ENCODE peak calls at places on chromosomes 1 and 21, in four cellular contexts. One of them, this sample, is unnamed.
A peak's percentile ranks its signal among the peaks of the same experiment; 100 is the strongest.

GRCh38 chr21:43794857-43795256 is 5.5 kb downstream of the RRP1 start:
- DNase-seq in endothelial cell of umbilical vein: no peak
- DNase-seq in heart left ventricle: no peak
- DNase-seq in SJSA1: no peak
- DNase-seq in this sample: no peak

GRCh38 chr1:226209307-226210059 is 14.0 kb upstream of the MIXL1 start:
- DNase-seq in endothelial cell of umbilical vein: no peak
- DNase-seq in SJSA1: no peak
- DNase-seq in heart left ventricle: no peak
- DNase-seq in this sample: no peak

GRCh38 chr1:229065613-229066012 is 205.3 kb upstream of the RAB4A start:
- DNase-seq in heart left ventricle: no peak
- DNase-seq in SJSA1: no peak
- DNase-seq in endothelial cell of umbilical vein: no peak
- DNase-seq in this sample: no peak

GRCh38 chr1:197441990-197442389 is 173.9 kb downstream of the CRB1 start:
- DNase-seq in heart left ventricle: peak; percentile 18
- DNase-seq in SJSA1: no peak
- DNase-seq in endothelial cell of umbilical vein: no peak
- DNase-seq in this sample: no peak

GRCh38 chr1:237712082-237712481 is 178.6 kb downstream of the ZP4 start:
- DNase-seq in SJSA1: no peak
- DNase-seq in heart left ventricle: no peak
- DNase-seq in endothelial cell of umbilical vein: no peak
- DNase-seq in this sample: no peak

GRCh38 chr1:121483961-121484424 is 299.2 kb downstream of the SRGAP2C start:
- DNase-seq in SJSA1: no peak
- DNase-seq in heart left ventricle: no peak
- DNase-seq in endothelial cell of umbilical vein: no peak
- DNase-seq in this sample: peak; percentile 66

GRCh38 chr1:29282135-29282923 is 46.0 kb downstream of the PTPRU start:
- DNase-seq in endothelial cell of umbilical vein: no peak
- DNase-seq in SJSA1: no peak
- DNase-seq in heart left ventricle: no peak
- DNase-seq in this sample: no peak

GRCh38 chr21:16124397-16125130 is 394.8 kb downstream of the USP25 start:
- DNase-seq in SJSA1: no peak
- DNase-seq in heart left ventricle: no peak
- DNase-seq in endothelial cell of umbilical vein: peak; percentile 91
- DNase-seq in this sample: peak; percentile 31

GRCh38 chr1:197915797-197916686 is 1.1 kb upstream of the LHX9 start:
- DNase-seq in heart left ventricle: peak; percentile 48
- DNase-seq in endothelial cell of umbilical vein: peak; percentile 55
- DNase-seq in SJSA1: peak; percentile 85
- DNase-seq in this sample: no peak

GRCh38 chr1:219544163-219544846 is 68.6 kb downstream of the ZC3H11B start:
- DNase-seq in heart left ventricle: no peak
- DNase-seq in endothelial cell of umbilical vein: no peak
- DNase-seq in SJSA1: no peak
- DNase-seq in this sample: no peak

GRCh38 chr1:99728494-99729235 is 37.8 kb downstream of the FRRS1 start:
- DNase-seq in endothelial cell of umbilical vein: peak; percentile 74
- DNase-seq in SJSA1: no peak
- DNase-seq in heart left ventricle: peak; percentile 33
- DNase-seq in this sample: no peak

GRCh38 chr1:10795305-10796021 is 983 bp downstream of the CASZ1 start:
- DNase-seq in heart left ventricle: no peak
- DNase-seq in endothelial cell of umbilical vein: peak; percentile 13
- DNase-seq in SJSA1: peak; percentile 35
- DNase-seq in this sample: no peak

GRCh38 chr1:224587051-224587450 is 29.1 kb upstream of the CNIH3 start:
- DNase-seq in heart left ventricle: no peak
- DNase-seq in SJSA1: no peak
- DNase-seq in endothelial cell of umbilical vein: no peak
- DNase-seq in this sample: no peak

GRCh38 chr1:156489166-156489934 is 11.2 kb downstream of the MEF2D start:
- DNase-seq in heart left ventricle: peak; percentile 75
- DNase-seq in SJSA1: no peak
- DNase-seq in endothelial cell of umbilical vein: no peak
- DNase-seq in this sample: no peak

GRCh38 chr1:30111431-30111830 is 612.0 kb downstream of the MATN1 start:
- DNase-seq in heart left ventricle: peak; percentile 43
- DNase-seq in endothelial cell of umbilical vein: peak; percentile 18
- DNase-seq in SJSA1: peak; percentile 52
- DNase-seq in this sample: peak; percentile 5

GRCh38 chr21:36747815-36748381 is 49.0 kb downstream of the SIM2 start:
- DNase-seq in endothelial cell of umbilical vein: peak; percentile 35
- DNase-seq in heart left ventricle: peak; percentile 62
- DNase-seq in SJSA1: peak; percentile 64
- DNase-seq in this sample: no peak
- H3K4me3 ChIP-seq in endothelial cell of umbilical vein: peak overlapping the region; percentile 16
- H3K4me3 ChIP-seq in heart left ventricle: peak overlapping the region; percentile 62
- H3K4me3 ChIP-seq in SJSA1: peak overlapping the region; percentile 45
- H3K4me3 ChIP-seq in this sample: peak overlapping the region; percentile 44

DNA sequence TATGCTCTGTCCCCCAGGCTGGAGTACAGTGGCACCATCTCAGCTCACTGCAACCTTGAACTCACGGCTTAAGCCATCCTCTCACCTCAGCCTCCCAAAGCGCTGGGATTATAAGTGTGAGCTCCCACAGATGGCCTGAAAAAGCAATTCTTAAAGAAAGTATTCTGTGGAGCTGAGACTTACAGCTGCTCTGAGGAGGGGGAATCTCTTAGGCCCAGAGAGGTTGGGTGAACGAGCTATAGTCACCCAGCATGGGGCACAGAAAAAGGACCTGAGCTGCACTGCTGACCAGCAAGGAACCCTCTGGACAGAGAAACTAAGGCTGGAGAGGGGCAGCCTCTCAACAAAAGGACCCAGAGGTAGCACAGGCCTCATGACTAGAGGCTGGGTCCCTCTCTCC is 1.3 kb downstream of the PAQR7 start:
- DNase-seq in endothelial cell of umbilical vein: no peak
- DNase-seq in SJSA1: no peak
- DNase-seq in heart left ventricle: no peak
- DNase-seq in this sample: no peak
- H3K4me3 ChIP-seq in endothelial cell of umbilical vein: no peak overlapping the region
- H3K4me3 ChIP-seq in SJSA1: no peak overlapping the region
- H3K4me3 ChIP-seq in heart left ventricle: peak overlapping the region; percentile 80
- H3K4me3 ChIP-seq in this sample: peak overlapping the region; percentile 43

GRCh38 chr1:174874337-174875053 is 125.3 kb upstream of the CACYBP start:
- DNase-seq in heart left ventricle: no peak
- DNase-seq in SJSA1: no peak
- DNase-seq in endothelial cell of umbilical vein: no peak
- DNase-seq in this sample: no peak
- H3K4me3 ChIP-seq in heart left ventricle: peak overlapping the region; percentile 41
- H3K4me3 ChIP-seq in SJSA1: no peak overlapping the region
- H3K4me3 ChIP-seq in endothelial cell of umbilical vein: no peak overlapping the region
- H3K4me3 ChIP-seq in this sample: peak overlapping the region; percentile 5

GRCh38 chr1:6142734-6143133 is 37.4 kb downstream of the CHD5 start:
- DNase-seq in SJSA1: no peak
- DNase-seq in heart left ventricle: no peak
- DNase-seq in endothelial cell of umbilical vein: no peak
- DNase-seq in this sample: no peak
- H3K4me3 ChIP-seq in SJSA1: no peak overlapping the region
- H3K4me3 ChIP-seq in heart left ventricle: no peak overlapping the region
- H3K4me3 ChIP-seq in endothelial cell of umbilical vein: no peak overlapping the region
- H3K4me3 ChIP-seq in this sample: no peak overlapping the region

DNA sequence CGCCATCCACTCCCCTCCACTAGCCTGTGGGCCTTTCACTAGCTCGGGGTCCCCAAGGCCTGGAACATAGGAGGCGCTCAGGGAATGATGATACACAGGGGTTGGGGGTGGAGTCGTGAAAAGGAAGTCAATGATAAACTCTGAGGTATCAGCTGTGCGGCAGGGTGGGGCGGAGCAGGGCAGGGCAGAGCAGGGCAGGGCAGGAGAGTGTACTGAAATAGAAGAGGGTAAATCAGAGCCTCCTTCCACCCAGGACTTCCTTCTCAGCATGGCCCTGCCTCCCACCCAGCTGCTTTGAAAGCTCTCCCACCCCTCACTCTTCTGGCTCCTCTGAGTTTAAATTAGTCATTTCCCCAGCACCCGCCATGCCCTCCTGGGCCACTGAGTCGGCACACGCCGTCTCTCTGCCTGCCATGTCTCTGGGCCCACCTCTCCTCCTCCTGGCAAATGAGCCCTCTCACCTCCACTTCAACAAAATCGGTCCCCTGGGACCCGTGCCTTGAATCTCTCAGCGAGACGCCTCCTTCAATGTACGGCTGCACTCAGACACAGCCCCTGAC is 16.9 kb downstream of the CAPZB start:
- DNase-seq in heart left ventricle: peak; percentile 48
- DNase-seq in endothelial cell of umbilical vein: no peak
- DNase-seq in SJSA1: no peak
- DNase-seq in this sample: no peak
- H3K4me3 ChIP-seq in heart left ventricle: no peak overlapping the region
- H3K4me3 ChIP-seq in endothelial cell of umbilical vein: no peak overlapping the region
- H3K4me3 ChIP-seq in SJSA1: no peak overlapping the region
- H3K4me3 ChIP-seq in this sample: no peak overlapping the region

DNA sequence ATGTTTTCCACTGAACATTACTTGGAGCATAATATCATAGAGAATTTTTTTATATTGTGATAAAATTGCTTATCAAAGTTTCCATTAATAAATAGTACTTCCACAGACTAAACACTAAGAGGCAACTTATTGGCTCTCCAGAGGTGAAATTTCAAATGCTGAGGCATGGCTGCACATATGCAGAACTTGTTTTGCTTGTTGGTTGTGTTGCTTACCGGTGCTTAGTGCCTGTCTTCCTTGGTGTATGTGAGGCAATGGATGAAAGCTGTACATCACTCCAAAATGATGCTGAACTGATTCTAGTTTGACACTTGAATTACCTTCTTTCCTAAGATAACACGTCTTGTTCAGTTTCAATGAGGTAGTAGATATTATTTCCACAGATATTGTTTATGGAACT is 29.8 kb upstream of the GPR52 start:
- DNase-seq in endothelial cell of umbilical vein: no peak
- DNase-seq in heart left ventricle: no peak
- DNase-seq in SJSA1: no peak
- DNase-seq in this sample: no peak
- H3K4me3 ChIP-seq in endothelial cell of umbilical vein: no peak overlapping the region
- H3K4me3 ChIP-seq in heart left ventricle: no peak overlapping the region
- H3K4me3 ChIP-seq in SJSA1: no peak overlapping the region
- H3K4me3 ChIP-seq in this sample: no peak overlapping the region

GRCh38 chr1:47593598-47594285 is 155.9 kb downstream of the FOXD2 start:
- DNase-seq in heart left ventricle: no peak
- DNase-seq in endothelial cell of umbilical vein: no peak
- DNase-seq in SJSA1: no peak
- DNase-seq in this sample: no peak
- H3K4me3 ChIP-seq in heart left ventricle: peak overlapping the region; percentile 43
- H3K4me3 ChIP-seq in endothelial cell of umbilical vein: no peak overlapping the region
- H3K4me3 ChIP-seq in SJSA1: no peak overlapping the region
- H3K4me3 ChIP-seq in this sample: no peak overlapping the region

This sample was measured in kidney epithelial cell.